ENCODE peak calls at places on chromosomes 13 and 19, in nine cellular contexts. D is NB4, R is MM.1S, Y is fibroblast of the aortic adventitia, X is IMR-90, I is foreskin keratinocyte, H is PC-3, B is neural progenitor cell, L is kidney. M is an unnamed sample.

GRCh38 chr19:47377208-47377701 is 28.1 kb downstream of the DHX34 start:
- DNase-seq in R (no peak), H (no peak), Y (no peak), D (peak), I (no peak), X (no peak), B (no peak), L (no peak), M (no peak)

GRCh38 chr13:42276683-42277082 is 4.7 kb downstream of the AKAP11 start:
- DNase-seq in B (no peak), R (no peak), H (no peak), X (no peak), Y (no peak), L (no peak), D (no peak), I (no peak), M (no peak)

GRCh38 chr13:107999751-108000150 is 215.6 kb downstream of the LIG4 start:
- DNase-seq in R (no peak), H (no peak), X (no peak), I (no peak), B (no peak), D (no peak), L (no peak), Y (no peak), M (no peak)

GRCh38 chr13:35736876-35737275 is 260.4 kb upstream of the MAB21L1 start:
- DNase-seq in H (no peak), R (no peak), D (no peak), L (no peak), I (no peak), X (no peak), B (no peak), Y (no peak), M (no peak)

GRCh38 chr19:13366529-13367143 is 139.6 kb downstream of the CACNA1A start:
- DNase-seq in I (no peak), L (no peak), B (peak), R (peak), D (peak), H (peak), Y (peak), X (peak), M (peak)

GRCh38 chr13:108178105-108178504 is 37.2 kb downstream of the LIG4 start:
- DNase-seq in L (no peak), B (no peak), Y (no peak), I (no peak), R (no peak), H (no peak), X (no peak), D (no peak), M (no peak)

GRCh38 chr19:14758816-14759215 is 19.5 kb downstream of the ADGRE2 start:
- DNase-seq in X (no peak), B (peak), R (no peak), D (no peak), I (peak), L (peak), Y (no peak), H (peak), M (no peak)

GRCh38 chr13:48255954-48256353 is 22.9 kb downstream of the ITM2B start:
- DNase-seq in H (no peak), R (no peak), I (no peak), D (no peak), X (no peak), B (no peak), Y (no peak), L (no peak), M (no peak)

GRCh38 chr13:33290421-33290965 is 4.9 kb upstream of the STARD13 start:
- DNase-seq in H (no peak), R (no peak), Y (no peak), B (no peak), I (no peak), D (no peak), L (no peak), X (no peak), M (no peak)

GRCh38 chr13:74246398-74246975 is 112.3 kb upstream of the KLF12 start:
- DNase-seq in Y (peak), L (no peak), H (no peak), R (no peak), I (no peak), B (no peak), X (peak), D (no peak), M (no peak)

GRCh38 chr13:26984337-26984736 is 187.3 kb downstream of the USP12 start:
- DNase-seq in H (no peak), B (no peak), D (no peak), X (no peak), L (no peak), R (no peak), Y (peak), I (no peak), M (no peak)

GRCh38 chr19:30214651-30215051 is 157.5 kb upstream of the ZNF536 start:
- DNase-seq in L (no peak), D (peak), R (no peak), H (peak), Y (no peak), I (no peak), B (no peak), X (no peak), M (no peak)

GRCh38 chr19:44809856-44810554 is 1.1 kb downstream of the BCAM start:
- DNase-seq in L (no peak), D (no peak), X (no peak), R (no peak), H (no peak), I (no peak), Y (no peak), B (peak), M (no peak)

GRCh38 chr19:45038931-45039893 is at the start of gene CLASRP:
- DNase-seq in X (peak), D (peak), R (peak), I (peak), B (peak), H (peak), Y (peak), L (peak), M (peak)

GRCh38 chr13:22451345-22451744 is 729.4 kb upstream of the SGCG start:
- DNase-seq in Y (no peak), D (peak), R (no peak), L (peak), X (no peak), H (no peak), I (no peak), B (peak), M (no peak)

GRCh38 chr13:111202745-111203144 is 87.6 kb downstream of the ARHGEF7 start:
- DNase-seq in H (peak), R (peak), B (no peak), Y (peak), D (peak), X (peak), L (no peak), I (peak), M (peak)

GRCh38 chr13:98944336-98944735 is 33.5 kb downstream of the DOCK9 start:
- DNase-seq in Y (peak), X (no peak), L (no peak), B (no peak), I (no peak), D (no peak), R (no peak), H (no peak), M (no peak)

GRCh38 chr13:46389985-46390384 is 2.9 kb upstream of the RUBCNL start:
- DNase-seq in H (peak), L (no peak), I (no peak), X (no peak), D (peak), R (peak), B (peak), Y (no peak), M (no peak)

GRCh38 chr13:72805663-72806341 is 23.9 kb downstream of the PIBF1 start:
- DNase-seq in Y (no peak), B (no peak), L (no peak), I (no peak), H (no peak), D (peak), R (no peak), X (no peak), M (no peak)

GRCh38 chr19:40178756-40179155 is 12.5 kb upstream of the MAP3K10 start:
- DNase-seq in H (no peak), Y (no peak), D (no peak), R (no peak), X (no peak), B (no peak), L (no peak), I (peak), M (no peak)

GRCh38 chr19:33292595-33293254 is 9.6 kb downstream of the CEBPA start:
- DNase-seq in X (no peak), D (peak), H (peak), R (no peak), L (peak), B (no peak), Y (no peak), I (peak), M (peak)

DNA sequence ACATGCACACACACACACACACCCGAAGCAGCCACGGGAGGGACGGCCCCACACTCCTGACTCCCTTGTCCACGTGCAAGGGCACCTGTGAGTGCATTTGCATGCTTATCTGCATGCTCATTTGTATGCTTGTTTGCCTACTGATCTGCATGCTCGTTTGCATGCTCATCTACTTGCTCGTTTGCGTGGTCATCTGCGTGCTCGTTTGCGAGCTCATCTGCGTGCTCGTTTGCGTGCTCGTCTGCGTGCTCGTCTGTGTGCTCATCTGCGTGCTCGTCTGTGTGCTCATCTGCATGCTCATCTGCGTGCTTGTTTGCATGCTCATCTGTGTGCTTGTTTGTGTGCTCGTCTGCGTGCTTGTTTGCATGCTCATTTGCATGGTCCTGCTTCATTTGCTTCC is 23.8 kb downstream of the SHC2 start:
- DNase-seq in B (no peak), I (no peak), D (no peak), R (no peak), Y (no peak), L (no peak), H (no peak), X (no peak), M (no peak)
- TF ChIP-seq CTCF in B (no peak), I (no peak), D (no peak), R (no peak), Y (no peak), L (no peak), H (no peak), X (no peak), M (no peak)

GRCh38 chr13:51276684-51277083 is 54.5 kb downstream of the FAM124A start:
- DNase-seq in Y (peak), I (no peak), D (no peak), L (no peak), X (no peak), H (no peak), B (no peak), R (no peak), M (no peak)

GRCh38 chr13:51278426-51279130 is 56.4 kb downstream of the FAM124A start:
- DNase-seq in B (no peak), X (no peak), H (no peak), R (no peak), L (no peak), I (no peak), D (no peak), Y (no peak), M (no peak)

GRCh38 chr13:51275101-51275500 is 52.9 kb downstream of the FAM124A start:
- DNase-seq in X (no peak), I (no peak), L (no peak), H (no peak), R (no peak), Y (no peak), B (no peak), D (no peak), M (no peak)

GRCh38 chr13:51280379-51280940 is 58.3 kb downstream of the FAM124A start:
- DNase-seq in X (no peak), R (no peak), I (no peak), D (no peak), H (no peak), Y (no peak), L (no peak), B (no peak), M (no peak)

GRCh38 chr13:51277943-51278342 is 55.7 kb downstream of the FAM124A start:
- DNase-seq in L (no peak), I (no peak), D (no peak), X (no peak), B (no peak), R (no peak), H (no peak), Y (no peak), M (no peak)
- TF ChIP-seq CTCF in L (no peak), I (no peak), D (no peak), X (no peak), B (no peak), R (no peak), H (no peak), Y (no peak), M (no peak)

GRCh38 chr19:7862413-7862951 is 11.7 kb downstream of the PRR36 start:
- DNase-seq in H (no peak), B (peak), L (peak), R (peak), Y (no peak), D (peak), I (no peak), X (peak), M (no peak)

GRCh38 chr19:7860902-7861618 is 13.1 kb downstream of the PRR36 start:
- DNase-seq in D (no peak), H (no peak), Y (no peak), R (no peak), X (no peak), L (no peak), I (no peak), B (no peak), M (no peak)

GRCh38 chr19:7860166-7860901 is 13.9 kb downstream of the PRR36 start:
- DNase-seq in H (no peak), X (no peak), I (no peak), R (no peak), D (no peak), L (no peak), B (no peak), Y (no peak), M (no peak)

GRCh38 chr19:7863157-7863970 is 10.8 kb downstream of the PRR36 start:
- DNase-seq in R (no peak), D (no peak), Y (no peak), H (no peak), I (no peak), B (peak), X (no peak), L (peak), M (no peak)

DNA sequence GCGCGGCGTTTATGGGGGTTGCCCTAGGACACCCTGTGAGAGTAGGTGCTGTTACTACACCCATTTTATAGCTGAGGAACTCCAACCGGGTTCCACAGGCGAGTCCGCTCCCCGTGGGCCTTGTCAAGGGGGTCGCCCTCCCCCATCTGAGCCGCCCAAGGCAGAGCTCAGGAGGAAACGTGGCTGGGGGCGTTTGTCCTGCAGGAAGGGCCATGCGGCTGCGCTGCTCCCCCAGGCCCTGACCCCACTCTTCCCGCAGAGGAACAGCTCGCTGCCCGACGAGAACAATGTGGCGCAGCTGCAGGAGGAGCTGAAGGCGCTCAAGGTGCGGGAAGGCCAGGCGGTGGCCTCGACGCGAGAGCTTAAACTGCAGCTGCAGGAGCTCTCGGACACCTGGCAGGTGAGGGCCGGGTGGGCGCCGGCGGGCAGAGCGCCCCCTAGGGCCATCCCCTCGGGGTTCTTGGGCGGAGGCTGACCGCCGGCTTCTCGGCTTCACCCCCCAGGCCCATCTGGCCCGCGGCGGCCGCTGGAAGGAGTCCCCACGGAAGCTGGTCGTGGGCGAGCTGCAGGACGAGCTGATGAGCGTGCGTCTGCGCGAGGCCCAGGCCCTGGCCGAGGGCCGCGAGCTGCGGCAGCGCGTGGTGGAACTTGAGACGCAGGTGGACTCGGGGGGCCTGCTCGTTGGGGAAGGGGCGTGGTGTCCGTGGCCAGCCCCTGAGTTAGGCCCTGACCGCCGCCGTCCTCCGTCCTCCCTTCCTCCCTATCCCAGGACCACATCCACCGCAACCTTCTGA is 12.4 kb downstream of the PRR36 start:
- DNase-seq in X (no peak), B (peak), R (no peak), H (no peak), I (no peak), Y (no peak), D (no peak), L (peak), M (no peak)
- TF ChIP-seq CTCF in X (no peak), B (peak), R (no peak), H (peak), I (no peak), Y (no peak), D (no peak), L (no peak), M (peak)

DNA sequence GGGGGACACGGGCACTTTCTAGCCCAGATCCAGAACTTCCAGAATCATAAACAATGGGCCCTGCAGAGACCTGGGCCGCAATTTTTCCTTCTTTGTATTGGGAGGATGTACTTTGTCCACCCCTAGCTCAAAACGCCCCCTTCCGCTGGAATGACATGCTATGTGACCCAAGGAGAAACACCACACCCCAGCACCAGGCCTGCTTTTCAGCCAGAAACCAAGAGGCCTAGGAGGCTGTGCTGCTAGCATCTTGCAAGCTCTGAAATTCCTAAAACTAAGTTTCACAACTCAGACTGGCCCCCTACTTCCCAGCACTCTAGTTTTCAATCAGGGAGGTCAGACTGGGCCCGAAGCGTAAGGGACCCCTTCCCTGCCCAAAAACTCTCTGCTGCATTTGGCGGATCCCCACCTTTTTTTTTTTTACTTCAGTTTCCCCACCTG is 538 bp downstream of the LSM4 start:
- DNase-seq in H (peak), L (no peak), Y (peak), R (peak), B (peak), X (peak), I (peak), D (peak), M (peak)
- TF ChIP-seq CTCF in H (peak), L (no peak), Y (peak), R (peak), B (peak), X (peak), I (peak), D (peak), M (peak)

GRCh38 chr19:48826606-48827020 is 9.7 kb downstream of the HSD17B14 start:
- DNase-seq in L (no peak), Y (no peak), I (no peak), D (no peak), R (no peak), H (no peak), X (no peak), B (peak), M (no peak)

GRCh38 chr19:48830088-48830487 is 6.2 kb downstream of the HSD17B14 start:
- DNase-seq in X (no peak), R (no peak), Y (no peak), B (no peak), L (no peak), I (no peak), H (no peak), D (no peak), M (no peak)

GRCh38 chr19:48833049-48833448 is 3.2 kb downstream of the HSD17B14 start:
- DNase-seq in H (no peak), I (no peak), D (no peak), R (no peak), L (no peak), B (no peak), X (no peak), Y (no peak), M (no peak)

GRCh38 chr19:48833977-48834376 is 2.3 kb downstream of the HSD17B14 start:
- DNase-seq in H (no peak), R (no peak), I (no peak), B (no peak), D (no peak), L (no peak), Y (no peak), X (no peak), M (no peak)

GRCh38 chr19:48830965-48831364 is 5.3 kb downstream of the HSD17B14 start:
- DNase-seq in I (no peak), X (no peak), Y (no peak), D (no peak), R (no peak), B (no peak), H (no peak), L (no peak), M (no peak)
- TF ChIP-seq CTCF in I (no peak), X (no peak), Y (no peak), D (no peak), R (no peak), B (no peak), H (no peak), L (no peak), M (no peak)

DNA sequence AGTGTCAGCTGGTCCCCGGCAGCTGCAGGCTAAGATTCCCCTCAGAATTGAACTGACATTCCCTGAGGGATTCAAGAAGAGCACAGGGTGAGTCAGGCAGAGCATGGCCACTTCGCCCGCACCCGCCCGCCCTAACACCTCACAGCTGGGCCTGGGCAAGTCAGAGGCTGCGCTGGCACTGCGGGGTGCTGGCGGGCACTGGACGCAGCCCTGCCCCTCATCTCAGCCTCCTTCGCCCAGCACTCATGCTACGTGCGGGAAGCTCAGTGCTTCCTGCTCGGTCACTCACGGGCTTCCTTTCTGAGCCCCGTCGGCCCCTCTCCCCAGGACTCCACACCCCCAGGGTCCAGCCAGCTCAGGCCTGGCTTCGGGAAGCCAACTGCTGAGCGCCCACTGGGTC is 56.9 kb downstream of the MLLT1 start:
- DNase-seq in X (no peak), B (no peak), H (no peak), D (no peak), Y (no peak), R (no peak), I (no peak), L (no peak), M (peak)
- TF ChIP-seq CTCF in X (no peak), B (no peak), H (no peak), D (no peak), Y (no peak), R (no peak), I (no peak), L (no peak), M (no peak)

M was measured in HFFc6.